ENCODE peak calls at places on chromosomes 5 and 9, in seven cellular contexts. R, S, Z, X, K, G and O are unnamed samples.

GRCh38 chr9:112076814-112077213 is 98.3 kb downstream of the SUSD1 start:
- DNase-seq in X (no peak), G (no peak), R (no peak), K (no peak), Z (no peak), S (no peak), O (no peak)

GRCh38 chr5:168239325-168239724 is 52.1 kb upstream of the WWC1 start:
- DNase-seq in X (no peak), S (no peak), K (no peak), R (no peak), Z (no peak), G (no peak), O (no peak)

GRCh38 chr9:132802121-132802795 is 75.8 kb downstream of the AK8 start:
- DNase-seq in R (no peak), G (no peak), Z (no peak), S (no peak), X (no peak), K (peak), O (no peak)

GRCh38 chr5:160260881-160261815 is 31.8 kb downstream of the FABP6 start:
- DNase-seq in K (peak), R (no peak), S (peak), X (no peak), G (peak), Z (no peak), O (no peak)

GRCh38 chr5:123771715-123772114 is 259.7 kb downstream of the CSNK1G3 start:
- DNase-seq in S (no peak), K (no peak), X (no peak), Z (no peak), G (no peak), R (no peak), O (no peak)

GRCh38 chr9:125649826-125650225 is 57.2 kb downstream of the MAPKAP1 start:
- DNase-seq in X (no peak), G (no peak), R (no peak), S (no peak), Z (no peak), K (no peak), O (no peak)

GRCh38 chr9:129895376-129896268 is 60.4 kb downstream of the USP20 start:
- DNase-seq in S (no peak), G (no peak), K (peak), R (no peak), Z (no peak), X (no peak), O (no peak)

GRCh38 chr9:72703574-72703973 is 182.2 kb downstream of the TMC1 start:
- DNase-seq in Z (no peak), X (no peak), S (peak), R (no peak), G (no peak), K (no peak), O (no peak)

GRCh38 chr5:151738125-151738848 is 20.1 kb downstream of the ATOX1 start:
- DNase-seq in K (no peak), Z (no peak), G (no peak), X (no peak), S (no peak), R (no peak), O (no peak)

DNA sequence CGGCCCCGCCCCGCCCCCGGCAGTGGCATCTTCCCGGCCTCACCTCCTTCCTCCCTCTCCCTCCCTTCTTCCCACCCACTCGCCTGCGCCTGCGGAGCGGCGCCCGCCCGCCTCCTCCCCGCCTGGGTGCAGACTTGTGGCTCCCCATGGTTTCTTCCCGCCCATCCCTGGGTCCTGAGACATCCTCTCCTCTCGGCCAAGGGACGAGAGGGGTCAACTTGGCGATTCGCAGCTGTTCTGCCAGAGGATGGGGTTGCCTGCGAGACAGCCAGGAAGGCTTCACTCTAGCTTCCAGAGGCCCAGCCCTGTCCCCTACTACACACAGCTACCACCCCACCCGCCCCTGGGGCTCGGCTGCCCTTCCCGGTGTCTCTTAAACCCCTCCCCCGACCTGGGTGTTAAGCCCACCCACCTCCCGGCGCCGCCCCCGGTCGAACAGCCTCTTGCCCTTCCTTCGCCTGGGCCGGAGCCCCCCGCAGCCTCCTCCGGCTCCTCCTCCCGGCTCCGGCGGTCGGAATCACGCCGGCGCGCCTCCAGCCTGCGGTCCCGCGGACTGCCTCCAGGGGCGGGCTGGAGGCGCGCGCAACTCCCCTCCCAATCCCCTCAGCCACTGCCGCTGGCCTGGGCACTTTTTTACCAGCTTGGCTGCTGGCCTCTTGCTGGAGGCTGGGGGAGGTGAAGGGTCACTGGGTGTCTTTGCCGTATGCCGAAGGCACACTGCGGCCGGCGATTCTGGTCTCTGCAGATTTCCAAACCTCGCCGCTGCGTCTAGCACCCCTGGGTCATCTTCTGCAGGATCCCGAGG is 1.9 kb downstream of the JADE2 start:
- DNase-seq in R (peak), S (peak), G (peak), K (peak), Z (peak), X (peak), O (peak)
- TF ChIP-seq POLR2A in R (no peak), S (peak), G (peak), K (no peak), Z (peak), X (peak), O (peak)

GRCh38 chr9:81689343-81690175 is at the start of gene TLE1:
- DNase-seq in Z (peak), X (peak), G (peak), R (peak), S (peak), K (no peak), O (peak)
- TF ChIP-seq POLR2A in Z (peak), X (peak), G (peak), R (peak), S (peak), K (no peak), O (peak)

DNA sequence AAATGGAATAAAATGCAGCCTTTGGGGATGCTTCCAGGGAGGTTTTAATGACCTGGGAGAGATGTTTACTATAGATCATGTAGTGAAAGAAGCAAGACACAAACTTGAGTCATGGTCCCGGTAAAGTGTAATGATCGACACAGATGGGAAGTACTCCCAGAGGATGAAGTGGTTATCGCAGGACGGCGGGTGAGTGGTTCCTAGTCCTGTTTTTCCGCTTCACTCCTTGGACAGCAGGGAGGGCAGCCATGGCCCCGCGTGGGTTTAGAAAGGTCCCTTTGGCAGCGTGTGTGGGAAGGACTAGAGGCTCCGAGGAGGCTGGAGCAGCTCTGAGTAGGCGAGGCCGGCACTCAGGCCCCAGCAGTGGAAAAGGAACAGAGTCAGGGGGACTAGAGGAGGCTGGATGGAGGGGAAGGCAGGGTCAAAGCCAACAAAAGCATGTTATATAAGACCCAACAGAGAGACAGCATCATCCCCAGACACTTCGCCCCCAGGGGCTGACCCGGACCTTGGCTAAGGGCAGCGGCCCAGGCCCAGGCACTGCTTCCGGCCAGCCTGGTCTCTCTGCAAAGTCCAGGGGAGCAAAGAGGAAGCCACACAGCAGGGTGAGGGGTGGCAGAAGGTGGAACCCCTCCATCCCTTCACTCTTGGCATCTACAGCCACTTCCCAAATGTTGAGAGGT is 49.1 kb upstream of the STXBP1 start:
- DNase-seq in S (peak), R (no peak), K (no peak), G (no peak), X (no peak), Z (no peak), O (peak)
- TF ChIP-seq POLR2A in S (no peak), R (no peak), K (no peak), G (no peak), X (no peak), Z (no peak), O (no peak)

GRCh38 chr9:14692536-14692917 is 705 bp downstream of the ZDHHC21 start:
- DNase-seq in G (no peak), S (no peak), Z (no peak), R (no peak), X (no peak), K (no peak), O (no peak)
- TF ChIP-seq POLR2A in G (no peak), S (no peak), Z (no peak), R (no peak), X (no peak), K (no peak), O (no peak)